ENCODE peak calls at places on chromosome 3, in seven cellular contexts. One of them, this sample, is unnamed.

GRCh38 chr3:130699765-130700164 is 46.9 kb downstream of the PIK3R4 start:
- DNase-seq in trophoblast cell: no peak
- DNase-seq in H9: no peak
- DNase-seq in neuronal stem cell: no peak
- DNase-seq in mesenchymal stem cell: peak
- DNase-seq in IMR-90: peak
- DNase-seq in H1: no peak
- DNase-seq in this sample: peak

GRCh38 chr3:126907557-126907956 is 75.4 kb upstream of the PLXNA1 start:
- DNase-seq in H1: no peak
- DNase-seq in H9: no peak
- DNase-seq in neuronal stem cell: no peak
- DNase-seq in trophoblast cell: no peak
- DNase-seq in IMR-90: no peak
- DNase-seq in mesenchymal stem cell: no peak
- DNase-seq in this sample: no peak

GRCh38 chr3:37537914-37538691 is 323.6 kb upstream of the CTDSPL start:
- DNase-seq in H1: no peak
- DNase-seq in H9: no peak
- DNase-seq in IMR-90: no peak
- DNase-seq in mesenchymal stem cell: no peak
- DNase-seq in trophoblast cell: no peak
- DNase-seq in neuronal stem cell: no peak
- DNase-seq in this sample: peak

GRCh38 chr3:9087831-9088413 is 124.7 kb upstream of the RAD18 start:
- DNase-seq in neuronal stem cell: no peak
- DNase-seq in trophoblast cell: no peak
- DNase-seq in mesenchymal stem cell: no peak
- DNase-seq in H1: no peak
- DNase-seq in H9: no peak
- DNase-seq in IMR-90: no peak
- DNase-seq in this sample: no peak

GRCh38 chr3:165283328-165283727 is 87.1 kb upstream of the SLITRK3 start:
- DNase-seq in H9: no peak
- DNase-seq in H1: no peak
- DNase-seq in neuronal stem cell: no peak
- DNase-seq in mesenchymal stem cell: no peak
- DNase-seq in trophoblast cell: no peak
- DNase-seq in IMR-90: no peak
- DNase-seq in this sample: no peak

GRCh38 chr3:43753743-43754142 is 63.0 kb downstream of the ABHD5 start:
- DNase-seq in IMR-90: peak
- DNase-seq in trophoblast cell: peak
- DNase-seq in mesenchymal stem cell: peak
- DNase-seq in H9: no peak
- DNase-seq in neuronal stem cell: no peak
- DNase-seq in H1: no peak
- DNase-seq in this sample: no peak

GRCh38 chr3:24157106-24157505 is 212.0 kb downstream of the NR1D2 start:
- DNase-seq in neuronal stem cell: no peak
- DNase-seq in H9: no peak
- DNase-seq in mesenchymal stem cell: no peak
- DNase-seq in H1: no peak
- DNase-seq in trophoblast cell: no peak
- DNase-seq in IMR-90: no peak
- DNase-seq in this sample: no peak

GRCh38 chr3:33016846-33017405 is 65.5 kb downstream of the CCR4 start:
- DNase-seq in IMR-90: no peak
- DNase-seq in mesenchymal stem cell: no peak
- DNase-seq in H1: no peak
- DNase-seq in H9: no peak
- DNase-seq in trophoblast cell: peak
- DNase-seq in neuronal stem cell: no peak
- DNase-seq in this sample: no peak

GRCh38 chr3:71063768-71064287 is 519.7 kb downstream of the FOXP1 start:
- DNase-seq in neuronal stem cell: peak
- DNase-seq in trophoblast cell: peak
- DNase-seq in mesenchymal stem cell: peak
- DNase-seq in H1: no peak
- DNase-seq in H9: no peak
- DNase-seq in IMR-90: peak
- DNase-seq in this sample: peak

GRCh38 chr3:127151992-127152391 is 40.9 kb upstream of the PRR23E start:
- DNase-seq in neuronal stem cell: no peak
- DNase-seq in trophoblast cell: no peak
- DNase-seq in mesenchymal stem cell: no peak
- DNase-seq in IMR-90: peak
- DNase-seq in H1: no peak
- DNase-seq in H9: no peak
- DNase-seq in this sample: no peak

GRCh38 chr3:99684678-99685077 is 46.3 kb downstream of the COL8A1 start:
- DNase-seq in H1: no peak
- DNase-seq in IMR-90: no peak
- DNase-seq in trophoblast cell: no peak
- DNase-seq in H9: no peak
- DNase-seq in mesenchymal stem cell: no peak
- DNase-seq in neuronal stem cell: no peak
- DNase-seq in this sample: no peak

GRCh38 chr3:27568393-27568792 is 84.2 kb upstream of the SLC4A7 start:
- DNase-seq in H1: no peak
- DNase-seq in IMR-90: peak
- DNase-seq in mesenchymal stem cell: no peak
- DNase-seq in H9: no peak
- DNase-seq in trophoblast cell: no peak
- DNase-seq in neuronal stem cell: no peak
- DNase-seq in this sample: no peak

GRCh38 chr3:127820221-127820870 is 2.0 kb downstream of the MGLL start:
- DNase-seq in H1: no peak
- DNase-seq in trophoblast cell: peak
- DNase-seq in mesenchymal stem cell: peak
- DNase-seq in neuronal stem cell: no peak
- DNase-seq in IMR-90: peak
- DNase-seq in H9: no peak
- DNase-seq in this sample: no peak

GRCh38 chr3:44478606-44479094 is 1.2 kb upstream of the ZNF445 start:
- DNase-seq in trophoblast cell: no peak
- DNase-seq in H9: no peak
- DNase-seq in mesenchymal stem cell: no peak
- DNase-seq in neuronal stem cell: no peak
- DNase-seq in H1: no peak
- DNase-seq in IMR-90: no peak
- DNase-seq in this sample: no peak

GRCh38 chr3:73409405-73409804 is 215.3 kb downstream of the PDZRN3 start:
- DNase-seq in H1: no peak
- DNase-seq in neuronal stem cell: no peak
- DNase-seq in IMR-90: peak
- DNase-seq in mesenchymal stem cell: no peak
- DNase-seq in trophoblast cell: no peak
- DNase-seq in H9: no peak
- DNase-seq in this sample: no peak

GRCh38 chr3:49792371-49793150 is 6.2 kb upstream of the IP6K1 start:
- DNase-seq in trophoblast cell: no peak
- DNase-seq in H1: no peak
- DNase-seq in IMR-90: no peak
- DNase-seq in neuronal stem cell: no peak
- DNase-seq in mesenchymal stem cell: no peak
- DNase-seq in H9: no peak
- DNase-seq in this sample: no peak

GRCh38 chr3:161197855-161198836 is 23.0 kb upstream of the NMD3 start:
- DNase-seq in neuronal stem cell: no peak
- DNase-seq in trophoblast cell: no peak
- DNase-seq in H1: no peak
- DNase-seq in IMR-90: no peak
- DNase-seq in mesenchymal stem cell: no peak
- DNase-seq in H9: no peak
- DNase-seq in this sample: no peak

GRCh38 chr3:161989012-161989411 is 492.4 kb downstream of the OTOL1 start:
- DNase-seq in mesenchymal stem cell: no peak
- DNase-seq in H1: no peak
- DNase-seq in IMR-90: no peak
- DNase-seq in neuronal stem cell: no peak
- DNase-seq in trophoblast cell: no peak
- DNase-seq in H9: no peak
- DNase-seq in this sample: no peak

GRCh38 chr3:17579289-17580031 is 163.0 kb downstream of the TBC1D5 start:
- DNase-seq in neuronal stem cell: no peak
- DNase-seq in H9: no peak
- DNase-seq in H1: no peak
- DNase-seq in IMR-90: peak
- DNase-seq in mesenchymal stem cell: no peak
- DNase-seq in trophoblast cell: no peak
- DNase-seq in this sample: no peak

GRCh38 chr3:141875893-141876380 is 506 bp upstream of the ATP1B3 start:
- DNase-seq in mesenchymal stem cell: peak
- DNase-seq in IMR-90: peak
- DNase-seq in trophoblast cell: peak
- DNase-seq in H1: peak
- DNase-seq in H9: peak
- DNase-seq in neuronal stem cell: peak
- DNase-seq in this sample: peak

GRCh38 chr3:128922804-128923459 is 43.5 kb downstream of the ACAD9 start:
- DNase-seq in mesenchymal stem cell: no peak
- DNase-seq in IMR-90: no peak
- DNase-seq in H1: no peak
- DNase-seq in neuronal stem cell: no peak
- DNase-seq in H9: peak
- DNase-seq in trophoblast cell: no peak
- DNase-seq in this sample: no peak

GRCh38 chr3:194249323-194250103 is 101.6 kb downstream of the CPN2 start:
- DNase-seq in neuronal stem cell: no peak
- DNase-seq in IMR-90: no peak
- DNase-seq in H1: no peak
- DNase-seq in trophoblast cell: no peak
- DNase-seq in H9: no peak
- DNase-seq in mesenchymal stem cell: no peak
- DNase-seq in this sample: no peak

GRCh38 chr3:12752803-12753202 is 6.3 kb downstream of the TMEM40 start:
- DNase-seq in neuronal stem cell: no peak
- DNase-seq in mesenchymal stem cell: no peak
- DNase-seq in trophoblast cell: no peak
- DNase-seq in H9: no peak
- DNase-seq in H1: no peak
- DNase-seq in IMR-90: peak
- DNase-seq in this sample: no peak

GRCh38 chr3:1251282-1252060 is 158.6 kb downstream of the CNTN6 start:
- DNase-seq in neuronal stem cell: no peak
- DNase-seq in H9: no peak
- DNase-seq in trophoblast cell: no peak
- DNase-seq in mesenchymal stem cell: no peak
- DNase-seq in IMR-90: no peak
- DNase-seq in H1: no peak
- DNase-seq in this sample: peak

DNA sequence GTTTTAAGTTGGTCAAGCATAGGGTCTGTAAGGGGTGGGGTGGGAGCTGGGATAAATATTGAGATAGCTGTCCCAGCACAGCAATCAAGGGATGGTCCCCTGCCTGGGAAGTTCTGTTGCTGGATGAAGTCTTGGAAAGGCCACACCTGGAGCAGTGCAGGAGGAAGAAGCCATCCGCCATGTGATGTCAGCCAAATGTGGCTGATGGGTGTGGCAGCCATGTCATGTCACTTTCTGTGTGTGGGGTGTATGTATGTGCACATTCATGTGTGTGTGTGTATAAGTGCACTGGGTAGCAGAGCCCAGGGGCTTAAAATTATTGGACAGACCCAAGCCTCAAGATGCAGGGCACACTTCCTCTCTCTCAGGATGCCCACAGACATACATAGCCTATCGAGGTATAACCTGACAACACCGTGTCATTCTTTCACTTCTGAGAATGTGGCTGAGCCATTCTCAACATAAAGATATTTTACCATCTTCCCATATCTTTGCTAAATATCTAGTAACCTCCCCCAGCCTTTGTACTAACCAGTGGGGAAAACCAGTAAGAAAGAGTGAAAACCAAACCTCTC is 11.4 kb downstream of the TNFSF10 start:
- DNase-seq in trophoblast cell: no peak
- DNase-seq in mesenchymal stem cell: no peak
- DNase-seq in H9: no peak
- DNase-seq in neuronal stem cell: no peak
- DNase-seq in IMR-90: no peak
- DNase-seq in H1: no peak
- DNase-seq in this sample: no peak
- H2AK5ac ChIP-seq in trophoblast cell: no peak
- H2AK5ac ChIP-seq in mesenchymal stem cell: no peak
- H2AK5ac ChIP-seq in H9: no peak
- H2AK5ac ChIP-seq in neuronal stem cell: no peak
- H2AK5ac ChIP-seq in IMR-90: no peak
- H2AK5ac ChIP-seq in H1: no peak
- H2AK5ac ChIP-seq in this sample: no peak

GRCh38 chr3:108755686-108756085 is 1.5 kb downstream of the RETNLB start:
- DNase-seq in mesenchymal stem cell: no peak
- DNase-seq in H9: no peak
- DNase-seq in trophoblast cell: no peak
- DNase-seq in IMR-90: no peak
- DNase-seq in neuronal stem cell: no peak
- DNase-seq in H1: no peak
- DNase-seq in this sample: no peak
- H2BK5ac ChIP-seq in mesenchymal stem cell: no peak
- H2BK5ac ChIP-seq in H9: no peak
- H2BK5ac ChIP-seq in trophoblast cell: no peak
- H2BK5ac ChIP-seq in IMR-90: no peak
- H2BK5ac ChIP-seq in neuronal stem cell: no peak
- H2BK5ac ChIP-seq in H1: no peak
- H2BK5ac ChIP-seq in this sample: no peak

GRCh38 chr3:66186545-66186944 is 34.3 kb upstream of the SLC25A26 start:
- DNase-seq in H9: no peak
- DNase-seq in trophoblast cell: no peak
- DNase-seq in mesenchymal stem cell: no peak
- DNase-seq in IMR-90: no peak
- DNase-seq in H1: no peak
- DNase-seq in neuronal stem cell: no peak
- DNase-seq in this sample: no peak
- H2AK5ac ChIP-seq in H9: no peak
- H2AK5ac ChIP-seq in trophoblast cell: no peak
- H2AK5ac ChIP-seq in mesenchymal stem cell: no peak
- H2AK5ac ChIP-seq in IMR-90: no peak
- H2AK5ac ChIP-seq in H1: no peak
- H2AK5ac ChIP-seq in neuronal stem cell: no peak
- H2AK5ac ChIP-seq in this sample: no peak

GRCh38 chr3:58434170-58434507 is 507 bp upstream of the PDHB start:
- DNase-seq in H9: no peak
- DNase-seq in trophoblast cell: no peak
- DNase-seq in mesenchymal stem cell: peak
- DNase-seq in H1: no peak
- DNase-seq in IMR-90: no peak
- DNase-seq in neuronal stem cell: no peak
- DNase-seq in this sample: no peak

GRCh38 chr3:58432905-58433304 is 727 bp downstream of the PDHB start:
- DNase-seq in neuronal stem cell: no peak
- DNase-seq in IMR-90: no peak
- DNase-seq in H9: no peak
- DNase-seq in trophoblast cell: no peak
- DNase-seq in H1: no peak
- DNase-seq in mesenchymal stem cell: no peak
- DNase-seq in this sample: no peak

GRCh38 chr3:58434990-58435389 is 1.4 kb upstream of the PDHB start:
- DNase-seq in H9: peak
- DNase-seq in H1: peak
- DNase-seq in IMR-90: peak
- DNase-seq in mesenchymal stem cell: peak
- DNase-seq in neuronal stem cell: peak
- DNase-seq in trophoblast cell: no peak
- DNase-seq in this sample: peak

GRCh38 chr3:58433400-58434169 is at the start of gene PDHB:
- DNase-seq in trophoblast cell: peak
- DNase-seq in neuronal stem cell: peak
- DNase-seq in IMR-90: peak
- DNase-seq in H1: peak
- DNase-seq in H9: peak
- DNase-seq in mesenchymal stem cell: peak
- DNase-seq in this sample: peak

GRCh38 chr3:58434511-58434910 is 879 bp upstream of the PDHB start:
- DNase-seq in trophoblast cell: no peak
- DNase-seq in H9: peak
- DNase-seq in mesenchymal stem cell: peak
- DNase-seq in H1: no peak
- DNase-seq in IMR-90: no peak
- DNase-seq in neuronal stem cell: peak
- DNase-seq in this sample: peak
- H2BK5ac ChIP-seq in trophoblast cell: no peak
- H2BK5ac ChIP-seq in H9: no peak
- H2BK5ac ChIP-seq in mesenchymal stem cell: peak
- H2BK5ac ChIP-seq in H1: peak
- H2BK5ac ChIP-seq in IMR-90: peak
- H2BK5ac ChIP-seq in neuronal stem cell: no peak
- H2BK5ac ChIP-seq in this sample: peak

This sample was measured in mesendoderm.